ENCODE peak calls at places on chromosomes 12 and 14, in nine cellular contexts. S, H, F, W, T, J, L, X and K are unnamed samples. For H3K27me3, the result is how much of the 10 kb centered on the place peaks cover.

GRCh38 chr14:34843011-34843554 is 32.1 kb downstream of the BAZ1A start:
- DNase-seq in S (no peak), H (no peak), F (no peak), W (peak), T (peak), J (no peak), L (no peak), X (no peak), K (peak)

GRCh38 chr12:6363330-6364036 is 11.9 kb downstream of the SCNN1A start:
- DNase-seq in S (peak), H (peak), F (peak), W (peak), T (peak), J (peak), L (peak), X (peak), K (peak)

GRCh38 chr12:127781336-127781735 is 485.6 kb upstream of the TMEM132C start:
- DNase-seq in S (no peak), H (no peak), F (no peak), W (no peak), T (no peak), J (no peak), L (no peak), X (no peak), K (no peak)

GRCh38 chr12:54032627-54033100 is at the start of gene HOXC5:
- DNase-seq in S (peak), H (no peak), F (no peak), W (peak), T (peak), J (peak), L (no peak), X (peak), K (peak)

GRCh38 chr12:52600941-52601481 is at the start of gene KRT72:
- DNase-seq in S (no peak), H (no peak), F (no peak), W (no peak), T (no peak), J (peak), L (peak), X (no peak), K (peak)

GRCh38 chr12:24398605-24399004 is 449.1 kb upstream of the SOX5 start:
- DNase-seq in S (no peak), H (no peak), F (no peak), W (no peak), T (no peak), J (no peak), L (no peak), X (no peak), K (no peak)

GRCh38 chr14:67569651-67570290 is 30.3 kb downstream of the PIGH start:
- DNase-seq in S (no peak), H (no peak), F (no peak), W (no peak), T (no peak), J (no peak), L (no peak), X (no peak), K (no peak)

GRCh38 chr12:121963341-121964018 is 45.1 kb downstream of the CFAP251 start:
- DNase-seq in S (no peak), H (no peak), F (no peak), W (no peak), T (no peak), J (no peak), L (no peak), X (no peak), K (peak)

GRCh38 chr12:50425859-50426258 is 25.2 kb downstream of the LARP4 start:
- DNase-seq in S (no peak), H (no peak), F (no peak), W (peak), T (no peak), J (peak), L (no peak), X (peak), K (peak)

GRCh38 chr12:42638011-42638410 is 48.5 kb upstream of the PRICKLE1 start:
- DNase-seq in S (no peak), H (no peak), F (no peak), W (no peak), T (no peak), J (no peak), L (no peak), X (no peak), K (no peak)

GRCh38 chr12:108101605-108102175 is 27.4 kb upstream of the WSCD2 start:
- DNase-seq in S (no peak), H (no peak), F (no peak), W (no peak), T (no peak), J (no peak), L (no peak), X (no peak), K (no peak)

GRCh38 chr12:60072911-60073310 is 477.1 kb downstream of the SLC16A7 start:
- DNase-seq in S (no peak), H (no peak), F (no peak), W (peak), T (peak), J (peak), L (no peak), X (no peak), K (no peak)

GRCh38 chr14:22545842-22546721 is 42.9 kb downstream of the DAD1 start:
- DNase-seq in S (no peak), H (no peak), F (no peak), W (peak), T (peak), J (no peak), L (no peak), X (no peak), K (peak)

GRCh38 chr14:56099081-56099797 is 19.0 kb upstream of the PELI2 start:
- DNase-seq in S (no peak), H (no peak), F (no peak), W (no peak), T (no peak), J (no peak), L (no peak), X (peak), K (no peak)

GRCh38 chr12:107429006-107429698 is 256.4 kb upstream of the PWP1 start:
- DNase-seq in S (no peak), H (no peak), F (no peak), W (no peak), T (no peak), J (no peak), L (no peak), X (no peak), K (peak)

GRCh38 chr12:93441111-93441616 is 583 bp downstream of the UBE2N start:
- DNase-seq in S (peak), H (peak), F (peak), W (peak), T (peak), J (peak), L (no peak), X (peak), K (no peak)

GRCh38 chr12:120495189-120495722 is 657 bp upstream of the DYNLL1 start:
- DNase-seq in S (no peak), H (no peak), F (no peak), W (no peak), T (peak), J (peak), L (no peak), X (peak), K (no peak)

GRCh38 chr12:49105504-49106120 is 5.0 kb downstream of the LMBR1L start:
- DNase-seq in S (no peak), H (no peak), F (peak), W (no peak), T (peak), J (no peak), L (no peak), X (no peak), K (no peak)

GRCh38 chr14:24215495-24216344 is at the start of gene MDP1:
- DNase-seq in S (peak), H (peak), F (peak), W (peak), T (peak), J (peak), L (peak), X (peak), K (peak)

GRCh38 chr12:117228239-117228638 is 38.0 kb upstream of the FBXO21 start:
- DNase-seq in S (no peak), H (no peak), F (no peak), W (no peak), T (peak), J (no peak), L (no peak), X (no peak), K (no peak)

GRCh38 chr14:54470701-54471100 is 18.1 kb downstream of the GMFB start:
- DNase-seq in S (no peak), H (no peak), F (no peak), W (no peak), T (no peak), J (no peak), L (no peak), X (no peak), K (no peak)

GRCh38 chr14:75715926-75716780 is 55.1 kb downstream of the TTLL5 start:
- DNase-seq in S (no peak), H (no peak), F (no peak), W (no peak), T (peak), J (peak), L (no peak), X (no peak), K (no peak)

GRCh38 chr14:60102389-60102788 is 10.7 kb downstream of the PCNX4 start:
- DNase-seq in S (no peak), H (no peak), F (no peak), W (no peak), T (peak), J (no peak), L (no peak), X (no peak), K (no peak)

GRCh38 chr14:88232783-88233182 is 90.3 kb downstream of the KCNK10 start:
- DNase-seq in S (no peak), H (no peak), F (no peak), W (no peak), T (no peak), J (no peak), L (no peak), X (peak), K (no peak)

GRCh38 chr12:12439636-12440035 is 82.8 kb downstream of the BORCS5 start:
- DNase-seq in S (peak), H (peak), F (no peak), W (no peak), T (peak), J (no peak), L (no peak), X (no peak), K (no peak)

GRCh38 chr12:117473856-117474255 is 112.4 kb upstream of the NOS1 start:
- DNase-seq in S (no peak), H (no peak), F (no peak), W (no peak), T (no peak), J (no peak), L (no peak), X (no peak), K (no peak)

GRCh38 chr14:24098927-24099813 is 5.1 kb downstream of the PCK2 start:
- DNase-seq in S (no peak), H (peak), F (no peak), W (no peak), T (no peak), J (no peak), L (no peak), X (no peak), K (no peak)

GRCh38 chr12:19402743-19403400 is 36.4 kb upstream of the AEBP2 start:
- DNase-seq in S (no peak), H (peak), F (peak), W (peak), T (peak), J (no peak), L (no peak), X (peak), K (peak)

GRCh38 chr14:50658203-50658602 is 9.9 kb downstream of the SAV1 start:
- DNase-seq in S (no peak), H (no peak), F (no peak), W (peak), T (peak), J (peak), L (no peak), X (no peak), K (no peak)

GRCh38 chr14:32303865-32304264 is 25.2 kb upstream of the AKAP6 start:
- DNase-seq in S (no peak), H (peak), F (no peak), W (no peak), T (no peak), J (no peak), L (no peak), X (peak), K (no peak)

GRCh38 chr14:24367506-24368214 is at the start of gene NFATC4:
- DNase-seq in S (no peak), H (no peak), F (peak), W (peak), T (peak), J (peak), L (peak), X (peak), K (peak)

GRCh38 chr12:73815072-73815660 is 722.5 kb upstream of the ATXN7L3B start:
- DNase-seq in S (no peak), H (no peak), F (no peak), W (peak), T (no peak), J (peak), L (no peak), X (no peak), K (no peak)

GRCh38 chr12:112676526-112676925 is 115.0 kb upstream of the RPH3A start:
- DNase-seq in S (no peak), H (no peak), F (no peak), W (peak), T (no peak), J (peak), L (no peak), X (peak), K (peak)

GRCh38 chr14:48350971-48351370 is 675.6 kb upstream of the MDGA2 start:
- DNase-seq in S (no peak), H (no peak), F (no peak), W (no peak), T (no peak), J (no peak), L (no peak), X (no peak), K (no peak)

GRCh38 chr12:33795536-33795935 is 226.8 kb upstream of the ALG10 start:
- DNase-seq in S (no peak), H (no peak), F (no peak), W (no peak), T (no peak), J (no peak), L (no peak), X (no peak), K (no peak)

GRCh38 chr14:36028218-36028617 is 148.3 kb downstream of the PTCSC3 start:
- DNase-seq in S (no peak), H (no peak), F (no peak), W (peak), T (no peak), J (peak), L (no peak), X (no peak), K (no peak)

GRCh38 chr12:105409881-105410471 is 79.5 kb downstream of the C12orf75 start:
- DNase-seq in S (no peak), H (no peak), F (peak), W (peak), T (peak), J (no peak), L (no peak), X (peak), K (peak)

GRCh38 chr12:108788076-108788782 is 56.9 kb upstream of the CORO1C start:
- DNase-seq in S (no peak), H (no peak), F (peak), W (no peak), T (peak), J (no peak), L (no peak), X (no peak), K (no peak)

GRCh38 chr14:93019367-93019843 is 96.3 kb downstream of the ITPK1 start:
- DNase-seq in S (no peak), H (peak), F (no peak), W (no peak), T (no peak), J (no peak), L (no peak), X (no peak), K (no peak)
- H3K27ac ChIP-seq in S (no peak), H (no peak), F (no peak), W (no peak), T (no peak), J (no peak), L (peak), X (no peak), K (peak)

GRCh38 chr12:132217371-132217770 is 73.1 kb downstream of the NOC4L start:
- DNase-seq in S (no peak), H (no peak), F (no peak), W (no peak), T (no peak), J (no peak), L (no peak), X (no peak), K (no peak)
- H3K27me3 ChIP-seq in S (under half), H (under half), F (under half), W (under half), T (under half), J (under half), L (under half), X (under half), K (under half)

DNA sequence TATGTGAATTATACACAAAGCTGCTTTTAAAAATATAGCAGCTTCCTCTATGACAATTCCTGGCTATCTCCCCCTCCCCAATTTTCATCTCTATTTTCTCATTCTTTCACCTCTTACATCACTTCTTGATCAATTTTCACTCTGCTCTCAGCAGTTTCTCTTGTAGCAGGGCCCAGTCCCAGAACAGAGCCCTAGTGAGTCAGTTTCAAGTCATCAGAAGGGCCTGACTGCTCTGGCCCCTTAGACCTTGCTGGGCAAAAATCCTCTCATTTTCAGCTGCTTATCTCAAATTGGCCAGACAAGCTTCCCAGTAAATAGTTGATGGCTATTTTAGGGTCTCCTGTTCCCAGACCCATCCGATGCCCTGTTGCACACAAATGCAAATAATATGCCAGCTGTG is 101.4 kb downstream of the TTC7B start:
- DNase-seq in S (no peak), H (no peak), F (no peak), W (no peak), T (peak), J (no peak), L (no peak), X (no peak), K (no peak)
- H3K4me3 ChIP-seq in S (no peak), H (no peak), F (no peak), W (no peak), T (no peak), J (no peak), L (no peak), X (no peak), K (no peak)

GRCh38 chr14:99173086-99173485 is 98.9 kb downstream of the BCL11B start:
- DNase-seq in S (no peak), H (no peak), F (no peak), W (no peak), T (no peak), J (no peak), L (no peak), X (no peak), K (peak)

GRCh38 chr14:99166506-99166905 is 105.5 kb downstream of the BCL11B start:
- DNase-seq in S (no peak), H (no peak), F (no peak), W (no peak), T (no peak), J (no peak), L (no peak), X (no peak), K (peak)

GRCh38 chr14:99168330-99168729 is 103.7 kb downstream of the BCL11B start:
- DNase-seq in S (no peak), H (no peak), F (no peak), W (no peak), T (no peak), J (no peak), L (no peak), X (no peak), K (peak)

GRCh38 chr14:99171396-99171795 is 100.6 kb downstream of the BCL11B start:
- DNase-seq in S (no peak), H (no peak), F (no peak), W (no peak), T (no peak), J (no peak), L (no peak), X (no peak), K (no peak)

DNA sequence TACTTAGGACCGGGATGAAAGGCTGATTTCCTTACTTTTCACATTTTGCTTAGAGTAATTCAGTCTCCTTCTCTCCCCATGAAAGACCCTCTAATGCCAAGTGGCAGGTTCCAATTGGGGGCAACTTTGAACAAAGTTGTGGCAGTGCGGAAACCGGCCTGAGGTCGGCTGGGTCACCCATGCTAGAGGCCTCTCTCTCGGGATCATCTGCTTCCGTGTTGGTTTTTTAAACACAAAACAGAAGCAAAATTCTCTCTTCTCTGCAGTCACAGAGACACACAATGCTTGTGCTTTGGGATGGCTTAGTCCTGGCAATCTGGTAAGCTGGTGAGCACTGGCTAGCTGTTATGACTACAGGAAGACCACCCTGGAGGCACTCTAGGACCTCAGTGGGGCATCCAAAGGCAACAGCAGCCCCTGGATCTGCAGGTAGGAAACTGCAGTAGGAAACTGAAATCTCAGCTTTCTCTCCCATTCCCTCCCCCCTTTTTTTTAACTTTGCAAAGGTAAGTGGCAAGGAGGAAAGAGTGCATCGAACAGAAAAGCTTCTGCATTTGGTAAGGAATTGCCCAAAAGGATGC is 102.1 kb downstream of the BCL11B start:
- DNase-seq in S (no peak), H (no peak), F (no peak), W (no peak), T (no peak), J (peak), L (no peak), X (no peak), K (peak)
- H3K27ac ChIP-seq in S (no peak), H (no peak), F (no peak), W (no peak), T (no peak), J (no peak), L (no peak), X (no peak), K (no peak)

DNA sequence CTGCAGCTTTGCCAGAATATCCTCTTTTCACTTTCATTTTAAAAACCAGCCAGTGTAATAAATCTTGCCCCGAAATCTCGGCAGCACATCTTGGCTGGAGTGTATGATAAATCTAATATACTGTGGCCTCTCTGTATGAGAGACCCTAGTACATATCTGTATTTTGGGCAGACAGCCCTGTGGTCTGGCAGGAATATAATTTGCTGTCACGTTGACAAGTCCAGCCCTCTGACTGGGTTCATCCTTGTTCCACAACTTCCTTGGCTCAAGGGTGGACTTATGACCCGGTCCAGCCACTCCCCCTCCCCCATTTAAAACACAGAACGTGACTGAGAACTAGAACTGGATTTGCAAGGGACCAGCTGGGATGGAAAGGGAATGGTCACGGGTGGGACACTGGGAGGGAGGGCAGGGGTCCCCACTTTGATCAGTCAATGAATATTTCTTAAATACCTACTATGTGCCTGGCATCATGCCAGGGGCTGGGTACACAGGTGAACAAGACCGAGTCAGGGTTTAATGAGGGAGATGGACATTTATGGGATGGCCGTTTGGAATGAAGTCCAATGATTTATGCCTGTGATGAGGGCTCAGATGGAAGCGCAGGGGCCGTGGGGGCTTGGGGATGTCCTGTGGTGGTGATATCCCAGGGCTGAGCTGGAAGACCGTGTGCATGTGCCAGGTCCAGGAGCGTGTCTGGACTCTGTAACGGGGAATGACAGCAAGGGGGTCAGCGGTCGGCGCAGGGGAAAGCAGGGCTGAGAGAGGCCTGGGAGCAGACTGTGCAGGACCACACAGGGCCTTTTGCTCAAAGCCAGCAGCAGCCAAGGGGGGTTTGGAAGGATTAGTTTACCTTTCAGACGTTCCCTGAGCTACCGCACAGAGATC is 190.5 kb downstream of the PHETA1 start:
- DNase-seq in S (no peak), H (peak), F (no peak), W (no peak), T (no peak), J (no peak), L (no peak), X (peak), K (no peak)
- H3K27me3 ChIP-seq in S (under half), H (under half), F (under half), W (under half), T (half or more), J (under half), L (under half), X (under half), K (under half)

GRCh38 chr12:4743046-4743445 is 22.8 kb downstream of the GALNT8 start:
- DNase-seq in S (no peak), H (no peak), F (no peak), W (no peak), T (no peak), J (peak), L (no peak), X (no peak), K (peak)
- H3K4me3 ChIP-seq in S (no peak), H (no peak), F (no peak), W (no peak), T (no peak), J (no peak), L (no peak), X (no peak), K (no peak)